ENCODE peak calls at places on chromosomes 5 and 9, in six cellular contexts. K is psoas muscle, B is fibroblast of lung, H is spleen, A is SJCRH30, V is stomach. G is an unnamed sample.

GRCh38 chr5:151585970-151586369 is 5.2 kb downstream of the FAT2 start:
- DNase-seq in K (peak; percentile 66), H (no peak), A (peak; percentile 26), B (no peak), V (no peak), G (no peak)

GRCh38 chr5:167802755-167803431 is 488.6 kb upstream of the WWC1 start:
- DNase-seq in A (no peak), V (no peak), H (no peak), K (no peak), B (peak; percentile 69), G (no peak)

GRCh38 chr5:133709074-133709676 is 96.8 kb upstream of the FSTL4 start:
- DNase-seq in H (peak; percentile 30), V (no peak), K (no peak), A (no peak), B (peak; percentile 17), G (no peak)

GRCh38 chr9:129995409-129996160 is 47.4 kb downstream of the FNBP1 start:
- DNase-seq in A (no peak), V (no peak), B (peak; percentile 55), K (no peak), H (no peak), G (no peak)

GRCh38 chr9:17088566-17088965 is 46.3 kb upstream of the CNTLN start:
- DNase-seq in B (peak; percentile 12), V (no peak), A (no peak), K (no peak), H (no peak), G (no peak)

GRCh38 chr9:91690540-91691249 is 259.3 kb downstream of the ROR2 start:
- DNase-seq in B (no peak), V (no peak), K (no peak), H (no peak), A (no peak), G (no peak)

GRCh38 chr5:147912015-147912414 is 5.7 kb upstream of the C5orf46 start:
- DNase-seq in A (no peak), H (no peak), K (no peak), V (no peak), B (no peak), G (no peak)

GRCh38 chr9:130820135-130820738 is 14.8 kb upstream of the ABL1 start:
- DNase-seq in B (no peak), V (no peak), K (no peak), A (no peak), H (no peak), G (no peak)

GRCh38 chr5:16144416-16144815 is 35.2 kb downstream of the MARCHF11 start:
- DNase-seq in H (no peak), V (no peak), B (no peak), A (no peak), K (no peak), G (no peak)

GRCh38 chr9:123063172-123063508 is 29.7 kb downstream of the GPR21 start:
- DNase-seq in K (no peak), A (no peak), V (no peak), H (no peak), B (peak; percentile 61), G (no peak)

GRCh38 chr5:129972774-129973173 is 68.5 kb downstream of the CHSY3 start:
- DNase-seq in V (no peak), B (no peak), H (no peak), K (no peak), A (no peak), G (no peak)

GRCh38 chr9:109560470-109561132 is 62.5 kb upstream of the PTPN3 start:
- DNase-seq in H (no peak), A (no peak), B (no peak), K (peak; percentile 18), V (no peak), G (no peak)

GRCh38 chr5:112694853-112695709 is 42.6 kb upstream of the APC start:
- DNase-seq in V (no peak), B (peak; percentile 73), K (no peak), A (peak; percentile 77), H (no peak), G (no peak)

GRCh38 chr5:147307170-147307569 is 72.3 kb downstream of the STK32A start:
- DNase-seq in A (no peak), H (no peak), K (no peak), B (peak; percentile 65), V (no peak), G (no peak)

GRCh38 chr5:168881427-168882149 is 302.4 kb upstream of the PANK3 start:
- DNase-seq in H (no peak), V (no peak), A (peak; percentile 54), K (no peak), B (no peak), G (no peak)

GRCh38 chr5:133520062-133520461 is 92.3 kb downstream of the FSTL4 start:
- DNase-seq in V (no peak), A (no peak), H (no peak), B (no peak), K (no peak), G (no peak)

GRCh38 chr5:124923131-124923530 is 176.7 kb upstream of the ZNF608 start:
- DNase-seq in A (peak; percentile 11), H (no peak), B (peak; percentile 21), K (no peak), V (no peak), G (peak; percentile 13)

GRCh38 chr9:19969721-19970120 is 180.9 kb upstream of the SLC24A2 start:
- DNase-seq in V (no peak), A (no peak), B (peak; percentile 25), H (no peak), K (no peak), G (no peak)

GRCh38 chr9:14706530-14707140 is 13.4 kb upstream of the ZDHHC21 start:
- DNase-seq in K (no peak), H (no peak), B (no peak), A (no peak), V (no peak), G (no peak)

GRCh38 chr5:151254533-151254932 is 1.5 kb downstream of the GM2A start:
- DNase-seq in H (no peak), B (no peak), V (no peak), A (no peak), K (no peak), G (no peak)

GRCh38 chr9:15927131-15927530 is 374.3 kb downstream of the CCDC171 start:
- DNase-seq in B (peak; percentile 59), H (no peak), K (no peak), A (no peak), V (no peak), G (no peak)

GRCh38 chr5:78328585-78329173 is 31.7 kb upstream of the SCAMP1 start:
- DNase-seq in B (peak; percentile 45), K (no peak), H (no peak), A (no peak), V (no peak), G (no peak)

GRCh38 chr5:41924526-41924871 is 582 bp upstream of the FBXO4 start:
- DNase-seq in V (no peak), K (no peak), A (no peak), B (no peak), H (no peak), G (no peak)

GRCh38 chr9:33170464-33171156 is 3.5 kb upstream of the B4GALT1 start:
- DNase-seq in B (no peak), V (peak; percentile 38), A (peak; percentile 29), H (peak; percentile 81), K (peak; percentile 70), G (no peak)

GRCh38 chr9:89449261-89449671 is 48.6 kb downstream of the SEMA4D start:
- DNase-seq in V (no peak), H (peak; percentile 65), K (no peak), A (no peak), B (no peak), G (no peak)

GRCh38 chr9:89447416-89447815 is 50.5 kb downstream of the SEMA4D start:
- DNase-seq in K (no peak), A (no peak), B (no peak), H (peak; percentile 66), V (no peak), G (no peak)

GRCh38 chr9:89448821-89449220 is 49.1 kb downstream of the SEMA4D start:
- DNase-seq in H (no peak), K (no peak), V (no peak), B (no peak), A (no peak), G (no peak)

GRCh38 chr9:89446440-89447310 is 51.2 kb downstream of the SEMA4D start:
- DNase-seq in A (no peak), V (no peak), H (peak; percentile 69), K (no peak), B (no peak), G (no peak)

GRCh38 chr9:89448381-89448780 is 49.5 kb downstream of the SEMA4D start:
- DNase-seq in B (no peak), V (no peak), H (peak; percentile 77), K (no peak), A (no peak), G (peak; percentile 77)
- H3K27ac ChIP-seq in B (no peak overlapping the region), V (no peak overlapping the region), H (no peak overlapping the region), K (no peak overlapping the region), A (no peak overlapping the region), G (peak overlapping the region; percentile 92)

DNA sequence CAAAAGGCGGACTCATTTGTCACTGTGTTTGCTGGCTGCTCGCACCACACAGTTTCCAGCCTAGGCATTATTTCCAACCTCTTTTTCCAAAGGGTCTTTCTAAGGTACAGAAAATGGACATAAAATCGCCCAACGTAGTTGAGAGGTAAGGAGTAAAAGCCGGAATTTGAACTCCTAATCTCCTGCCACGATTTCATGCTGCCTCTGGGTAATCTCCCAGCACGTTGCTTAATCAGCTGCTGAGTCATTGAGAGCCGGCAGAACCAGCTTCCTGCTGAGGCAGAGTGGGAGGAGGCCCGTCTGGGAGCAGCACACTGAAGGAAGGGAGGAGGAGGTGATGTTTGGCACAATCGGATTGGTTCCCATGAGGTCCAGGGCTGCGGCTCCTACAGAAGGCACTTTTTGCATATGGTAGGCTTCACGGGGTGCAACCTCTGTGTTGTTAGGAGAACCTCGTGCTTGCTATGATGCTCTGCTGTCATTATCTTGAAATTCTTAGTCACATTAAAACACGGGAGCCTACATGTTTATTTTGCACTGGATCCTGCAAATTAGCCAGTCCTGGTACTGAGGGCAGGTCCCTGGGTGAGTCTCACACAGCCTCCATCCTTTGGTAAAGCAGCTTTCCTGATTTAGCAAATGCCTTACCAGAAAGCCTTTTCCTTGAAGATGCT is 191.8 kb upstream of the MSX2 start:
- DNase-seq in B (peak; percentile 97), H (no peak), A (peak; percentile 86), K (peak; percentile 73), V (peak; percentile 86), G (peak; percentile 76)
- H3K27ac ChIP-seq in B (peak overlapping the region; percentile 61), H (no peak overlapping the region), A (peak overlapping the region; percentile 75), K (no peak overlapping the region), V (peak overlapping the region; percentile 52), G (peak overlapping the region; percentile 32)

GRCh38 chr5:10555134-10555733 is 8.6 kb upstream of the ANKRD33B start:
- DNase-seq in A (peak; percentile 79), B (peak; percentile 89), V (no peak), H (no peak), K (no peak), G (no peak)
- H3K27ac ChIP-seq in A (peak overlapping the region; percentile 33), B (peak overlapping the region; percentile 5), V (no peak overlapping the region), H (no peak overlapping the region), K (no peak overlapping the region), G (no peak overlapping the region)

DNA sequence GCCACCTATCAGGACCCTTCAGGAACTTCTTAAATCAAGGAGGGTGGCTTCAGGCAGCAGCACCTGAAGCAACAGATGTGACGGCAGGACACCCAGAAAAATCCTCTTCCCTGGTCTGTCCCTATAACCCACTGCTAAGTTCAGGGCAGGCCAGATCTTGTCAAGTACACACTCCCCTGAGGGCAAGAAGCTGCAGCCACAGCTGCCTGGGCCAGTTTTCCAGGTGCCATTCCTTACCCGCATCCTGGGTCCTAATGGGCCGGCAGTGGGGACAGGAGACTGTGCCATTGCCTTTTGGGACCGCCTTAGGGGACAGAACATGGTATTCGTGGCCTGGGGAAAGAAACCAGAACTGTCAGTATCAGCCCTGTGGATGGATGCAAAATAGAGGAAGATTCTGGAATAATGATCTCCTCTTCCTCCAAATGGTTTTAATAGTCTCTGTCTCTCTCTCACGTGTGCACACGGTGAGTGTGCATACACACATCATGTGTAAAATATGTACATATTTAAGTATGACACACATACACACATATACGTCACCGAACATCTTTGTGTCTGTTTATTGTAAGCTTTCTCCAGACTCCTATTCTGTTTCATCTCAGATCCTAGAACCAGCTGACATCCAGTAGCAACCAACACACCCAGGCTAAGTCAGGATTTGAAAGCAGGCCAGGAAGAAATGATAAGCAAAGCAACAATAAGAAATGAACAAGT is 14.0 kb downstream of the ORM2 start:
- DNase-seq in V (no peak), B (no peak), K (no peak), A (no peak), H (peak; percentile 47), G (no peak)
- H3K27ac ChIP-seq in V (no peak overlapping the region), B (no peak overlapping the region), K (no peak overlapping the region), A (no peak overlapping the region), H (no peak overlapping the region), G (no peak overlapping the region)